ENCODE peak calls at places on chromosomes 5 and 9, in ten cellular contexts. P is cardiac muscle cell, C is iPS DF 19.7, W is prostate gland, F is NCI-H1105 treated with DMSO at 0.1 percent for 48 hours, D is HCEC 1CT, I is choroid plexus epithelial cell, X is mesenteric fat pad, G is Calu3, Y is endothelial cell. N is an unnamed sample.

GRCh38 chr9:136297016-136297691 is 6.7 kb downstream of the CCDC187 start:
- DNase-seq in Y (no peak), X (no peak), I (no peak), F (peak), G (peak), W (peak), D (no peak), P (no peak), C (no peak), N (no peak)

GRCh38 chr5:38738898-38739743 is 106.7 kb upstream of the OSMR start:
- DNase-seq in P (peak), Y (no peak), G (no peak), W (no peak), X (no peak), I (no peak), F (no peak), C (no peak), D (peak), N (no peak)

GRCh38 chr5:16704945-16705344 is 88.1 kb upstream of the RETREG1 start:
- DNase-seq in F (no peak), X (no peak), D (no peak), Y (no peak), G (no peak), I (no peak), P (peak), C (no peak), W (no peak), N (no peak)

GRCh38 chr5:87594566-87594965 is 181.8 kb upstream of the CCNH start:
- DNase-seq in X (no peak), D (no peak), C (no peak), F (no peak), P (no peak), Y (no peak), I (no peak), G (no peak), W (no peak), N (no peak)

GRCh38 chr9:134293576-134294227 is 32.6 kb upstream of the RXRA start:
- DNase-seq in Y (no peak), F (no peak), C (no peak), D (no peak), P (peak), I (peak), W (no peak), X (no peak), G (no peak), N (no peak)

GRCh38 chr9:134066546-134066922 is 1.3 kb downstream of the BRD3 start:
- DNase-seq in G (no peak), W (no peak), P (peak), X (no peak), Y (no peak), D (no peak), I (peak), F (no peak), C (no peak), N (no peak)

GRCh38 chr5:68519135-68519534 is 303.6 kb downstream of the PIK3R1 start:
- DNase-seq in W (no peak), C (no peak), F (no peak), D (no peak), P (no peak), X (no peak), I (no peak), Y (no peak), G (no peak), N (no peak)

GRCh38 chr9:36959681-36960574 is 74.1 kb downstream of the PAX5 start:
- DNase-seq in F (no peak), W (no peak), I (no peak), Y (no peak), D (no peak), G (no peak), C (no peak), X (peak), P (no peak), N (no peak)

GRCh38 chr5:142845954-142846398 is 75.8 kb downstream of the ARHGAP26 start:
- DNase-seq in D (no peak), W (no peak), Y (no peak), X (no peak), F (no peak), C (no peak), G (no peak), P (no peak), I (no peak), N (no peak)

GRCh38 chr9:78029601-78030552 is 1.7 kb downstream of the GNAQ start:
- DNase-seq in G (no peak), P (peak), I (peak), W (peak), Y (no peak), F (peak), C (no peak), X (no peak), D (peak), N (no peak)

GRCh38 chr5:132688536-132689409 is 15.0 kb downstream of the IL4 start:
- DNase-seq in Y (no peak), C (no peak), G (no peak), F (no peak), P (peak), X (no peak), I (peak), D (peak), W (no peak), N (no peak)

GRCh38 chr5:9398227-9398626 is 147.6 kb downstream of the SEMA5A start:
- DNase-seq in D (peak), C (no peak), W (no peak), G (no peak), F (no peak), P (peak), Y (no peak), X (no peak), I (peak), N (no peak)

GRCh38 chr5:94345257-94345656 is 273.1 kb downstream of the KIAA0825 start:
- DNase-seq in W (no peak), F (no peak), D (no peak), I (no peak), X (no peak), G (no peak), P (no peak), Y (no peak), C (no peak), N (no peak)

GRCh38 chr9:117411547-117411946 is 3.3 kb downstream of the ASTN2 start:
- DNase-seq in W (peak), G (peak), F (peak), D (no peak), X (no peak), P (peak), Y (peak), C (no peak), I (peak), N (no peak)

GRCh38 chr9:86783884-86784283 is 163.4 kb downstream of the GAS1 start:
- DNase-seq in X (no peak), Y (no peak), F (no peak), G (no peak), C (no peak), D (peak), W (no peak), I (peak), P (peak), N (no peak)

GRCh38 chr5:43729846-43730478 is 127.0 kb downstream of the NNT start:
- DNase-seq in Y (no peak), D (peak), F (peak), G (no peak), X (no peak), W (no peak), P (peak), I (peak), C (no peak), N (no peak)

GRCh38 chr9:30243467-30243866 is 2141.0 kb upstream of the ACO1 start:
- DNase-seq in I (no peak), X (no peak), F (no peak), Y (no peak), P (no peak), G (no peak), C (no peak), W (no peak), D (no peak), N (no peak)

GRCh38 chr5:158463971-158464370 is 605.0 kb upstream of the CLINT1 start:
- DNase-seq in Y (no peak), W (no peak), C (no peak), X (no peak), D (peak), G (no peak), P (peak), I (peak), F (no peak), N (no peak)

GRCh38 chr9:90870646-90871326 is 69.2 kb downstream of the SYK start:
- DNase-seq in I (peak), P (peak), Y (peak), X (no peak), G (peak), C (no peak), F (peak), W (no peak), D (peak), N (no peak)

GRCh38 chr5:111892949-111893348 is 136.0 kb upstream of the NREP start:
- DNase-seq in G (no peak), F (no peak), Y (no peak), I (peak), X (no peak), C (no peak), P (peak), W (no peak), D (no peak), N (no peak)

GRCh38 chr5:7576023-7576715 is 180.2 kb downstream of the ADCY2 start:
- DNase-seq in Y (no peak), X (no peak), C (no peak), W (no peak), P (no peak), F (no peak), D (no peak), G (no peak), I (no peak), N (no peak)

GRCh38 chr5:133552925-133553525 is 59.3 kb downstream of the FSTL4 start:
- DNase-seq in I (peak), D (peak), Y (peak), W (peak), P (peak), F (peak), C (peak), X (no peak), G (peak), N (peak)

GRCh38 chr5:10250804-10251276 is 760 bp downstream of the CCT5 start:
- DNase-seq in F (no peak), C (no peak), Y (peak), I (peak), G (no peak), W (no peak), P (peak), X (no peak), D (peak), N (no peak)

GRCh38 chr9:71987471-71988371 is 72.7 kb downstream of the C9orf57 start:
- DNase-seq in I (no peak), Y (no peak), C (no peak), D (no peak), F (no peak), G (no peak), W (no peak), P (peak), X (no peak), N (no peak)

GRCh38 chr9:135820661-135821060 is 86.7 kb downstream of the CAMSAP1 start:
- DNase-seq in W (no peak), D (no peak), P (no peak), Y (no peak), I (no peak), F (no peak), C (no peak), X (peak), G (no peak), N (no peak)

GRCh38 chr5:154118385-154118784 is 72.1 kb upstream of the GALNT10 start:
- DNase-seq in Y (no peak), C (no peak), X (no peak), W (no peak), F (no peak), P (no peak), D (no peak), G (no peak), I (no peak), N (no peak)

GRCh38 chr5:169934990-169935389 is 45.3 kb downstream of the INSYN2B start:
- DNase-seq in Y (no peak), C (no peak), X (no peak), D (no peak), I (peak), W (peak), G (no peak), F (no peak), P (peak), N (no peak)

GRCh38 chr5:174945853-174946252 is 221.5 kb downstream of the MSX2 start:
- DNase-seq in I (no peak), X (no peak), Y (no peak), W (no peak), G (no peak), F (peak), D (no peak), P (no peak), C (no peak), N (no peak)

GRCh38 chr9:22446950-22447606 is 454 bp downstream of the DMRTA1 start:
- DNase-seq in F (peak), W (peak), Y (peak), G (peak), X (no peak), I (peak), D (peak), C (no peak), P (peak), N (no peak)

GRCh38 chr5:1801061-1801953 is at the start of gene NDUFS6:
- DNase-seq in I (peak), G (peak), D (peak), C (no peak), Y (peak), W (peak), F (peak), P (peak), X (peak), N (peak)

GRCh38 chr9:81552571-81552970 is 136.8 kb downstream of the TLE1 start:
- DNase-seq in C (no peak), X (no peak), P (no peak), G (no peak), F (no peak), W (no peak), I (no peak), D (no peak), Y (no peak), N (no peak)

GRCh38 chr5:140109050-140109817 is 4.7 kb upstream of the PURA start:
- DNase-seq in D (peak), X (no peak), Y (peak), F (no peak), G (no peak), W (no peak), P (no peak), C (no peak), I (no peak), N (no peak)

GRCh38 chr5:112691758-112692157 is 45.9 kb upstream of the APC start:
- DNase-seq in C (peak), G (peak), Y (peak), F (no peak), P (peak), D (peak), X (no peak), I (peak), W (no peak), N (no peak)

GRCh38 chr9:104864675-104865104 is 63.3 kb downstream of the ABCA1 start:
- DNase-seq in F (no peak), D (peak), X (no peak), P (peak), I (peak), Y (no peak), C (no peak), G (no peak), W (no peak), N (no peak)